ENCODE peak calls at places on chromosomes 5 and 9, in eight cellular contexts. U, O, Z, Q, C, N, G and S are unnamed samples.

GRCh38 chr5:74122979-74123575 is 497.1 kb downstream of the ARHGEF28 start:
- DNase-seq in U (peak), O (no peak), Z (no peak), Q (no peak), C (no peak), N (no peak), G (no peak), S (no peak)

GRCh38 chr9:20319641-20320337 is 302.5 kb downstream of the MLLT3 start:
- DNase-seq in U (peak), O (no peak), Z (peak), Q (peak), C (peak), N (peak), G (peak), S (peak)

GRCh38 chr9:94610181-94610591 is 16.6 kb upstream of the FBP2 start:
- DNase-seq in U (no peak), O (no peak), Z (no peak), Q (no peak), C (no peak), N (peak), G (no peak), S (no peak)

GRCh38 chr9:27487128-27487527 is 37.0 kb upstream of the IFNK start:
- DNase-seq in U (no peak), O (no peak), Z (no peak), Q (no peak), C (no peak), N (no peak), G (no peak), S (peak)

GRCh38 chr5:149439899-149440655 is 61.0 kb upstream of the IL17B start:
- DNase-seq in U (peak), O (no peak), Z (no peak), Q (peak), C (no peak), N (peak), G (no peak), S (peak)

GRCh38 chr5:36300181-36300926 is 1.3 kb downstream of the RANBP3L start:
- DNase-seq in U (no peak), O (no peak), Z (no peak), Q (no peak), C (peak), N (no peak), G (no peak), S (no peak)

GRCh38 chr9:137423810-137424291 is 658 bp downstream of the NOXA1 start:
- DNase-seq in U (no peak), O (no peak), Z (no peak), Q (peak), C (peak), N (no peak), G (peak), S (peak)

GRCh38 chr9:88651682-88652633 is 117.0 kb downstream of the NXNL2 start:
- DNase-seq in U (no peak), O (peak), Z (peak), Q (no peak), C (peak), N (peak), G (no peak), S (no peak)

GRCh38 chr9:127809562-127810377 is 7.1 kb downstream of the FPGS start:
- DNase-seq in U (no peak), O (no peak), Z (no peak), Q (peak), C (no peak), N (no peak), G (no peak), S (peak)

GRCh38 chr9:86282979-86283535 is 719 bp upstream of the ISCA1 start:
- DNase-seq in U (peak), O (no peak), Z (peak), Q (no peak), C (peak), N (peak), G (no peak), S (no peak)

GRCh38 chr5:34585601-34586104 is 70.5 kb upstream of the RAI14 start:
- DNase-seq in U (peak), O (no peak), Z (peak), Q (no peak), C (no peak), N (peak), G (no peak), S (no peak)

GRCh38 chr9:16304301-16304700 is 566.2 kb downstream of the BNC2 start:
- DNase-seq in U (no peak), O (no peak), Z (no peak), Q (no peak), C (no peak), N (no peak), G (no peak), S (peak)

GRCh38 chr9:14778565-14778964 is 56.0 kb upstream of the CER1 start:
- DNase-seq in U (no peak), O (no peak), Z (no peak), Q (no peak), C (no peak), N (no peak), G (no peak), S (no peak)

GRCh38 chr9:6842584-6842947 is 84.8 kb downstream of the KDM4C start:
- DNase-seq in U (no peak), O (no peak), Z (peak), Q (no peak), C (peak), N (peak), G (no peak), S (no peak)

GRCh38 chr5:78483809-78484521 is 123.5 kb downstream of the SCAMP1 start:
- DNase-seq in U (no peak), O (no peak), Z (peak), Q (no peak), C (peak), N (peak), G (no peak), S (no peak)

GRCh38 chr5:113806250-113806649 is 292.8 kb downstream of the YTHDC2 start:
- DNase-seq in U (no peak), O (no peak), Z (no peak), Q (no peak), C (peak), N (peak), G (no peak), S (peak)

GRCh38 chr5:14475013-14475412 is 106.6 kb upstream of the OTULINL start:
- DNase-seq in U (no peak), O (no peak), Z (no peak), Q (no peak), C (no peak), N (no peak), G (no peak), S (no peak)

GRCh38 chr9:223167-223566 is 8.5 kb downstream of the DOCK8 start:
- DNase-seq in U (no peak), O (no peak), Z (no peak), Q (no peak), C (no peak), N (no peak), G (no peak), S (no peak)